ENCODE peak calls at places on chromosomes 4 and X, in nine cellular contexts. E, J, D, W, N, V, U, C and L are unnamed samples.

GRCh38 chr4:78748361-78748760 is 27.8 kb upstream of the BMP2K start:
- DNase-seq in W (no peak), V (no peak), C (no peak), D (peak), U (no peak), J (no peak), E (no peak), N (no peak), L (no peak)

GRCh38 chr4:151169223-151169622 is 69.8 kb downstream of the RPS3A start:
- DNase-seq in N (no peak), J (peak), E (peak), V (no peak), W (no peak), D (peak), C (no peak), U (no peak), L (peak)

GRCh38 chr4:153962311-153963039 is 173.6 kb upstream of the SFRP2 start:
- DNase-seq in U (no peak), W (no peak), E (no peak), C (no peak), V (no peak), J (no peak), N (peak), D (no peak), L (no peak)

GRCh38 chr4:74364649-74365491 is at the start of gene EREG:
- DNase-seq in D (peak), U (peak), V (peak), J (no peak), N (peak), C (no peak), W (peak), E (peak), L (no peak)

GRCh38 chrX:16797358-16797757 is 11.1 kb downstream of the TXLNG start:
- DNase-seq in C (no peak), J (no peak), N (no peak), U (no peak), V (no peak), D (no peak), E (no peak), W (no peak), L (no peak)

GRCh38 chrX:27571164-27571563 is 19.0 kb upstream of the DCAF8L2 start:
- DNase-seq in U (no peak), E (no peak), N (no peak), V (no peak), C (no peak), J (no peak), D (no peak), W (no peak), L (no peak)

GRCh38 chr4:53120801-53121200 is 245.1 kb downstream of the SCFD2 start:
- DNase-seq in E (no peak), N (no peak), U (no peak), J (no peak), V (no peak), D (no peak), C (no peak), W (no peak), L (no peak)

GRCh38 chr4:22573198-22573597 is 57.3 kb upstream of the ADGRA3 start:
- DNase-seq in W (no peak), D (no peak), U (no peak), N (no peak), E (no peak), J (peak), V (peak), C (no peak), L (no peak)

GRCh38 chrX:43882294-43882681 is at the start of gene MAOB:
- DNase-seq in N (peak), U (no peak), W (no peak), C (no peak), J (no peak), E (peak), D (no peak), V (peak), L (no peak)

GRCh38 chr4:77092832-77093800 is 17.3 kb upstream of the CCNI start:
- DNase-seq in C (peak), V (no peak), N (no peak), J (no peak), D (peak), W (no peak), E (no peak), U (no peak), L (no peak)

GRCh38 chr4:122823476-122823875 is 3.2 kb upstream of the FGF2 start:
- DNase-seq in U (no peak), E (no peak), V (no peak), C (no peak), W (no peak), D (no peak), J (no peak), N (no peak), L (no peak)

GRCh38 chr4:4408576-4409335 is 21.9 kb downstream of the NSG1 start:
- DNase-seq in D (no peak), J (no peak), E (no peak), V (no peak), C (no peak), W (no peak), U (no peak), N (no peak), L (no peak)